ENCODE peak calls at places on chromosome 6, in six cellular contexts. G is kidney, L is mucosa of descending colon, O is GM20000, K is BJ, A is mesothelial cell of epicardium. D is an unnamed sample.

GRCh38 chr6:74557236-74557635 is 648.6 kb downstream of the COL12A1 start:
- DNase-seq in K (no peak), G (no peak), A (no peak), O (no peak), L (no peak), D (no peak)

GRCh38 chr6:47532981-47533585 is 55.5 kb downstream of the CD2AP start:
- DNase-seq in K (no peak), G (no peak), A (no peak), L (no peak), O (no peak), D (no peak)

GRCh38 chr6:2643935-2644539 is 106.7 kb downstream of the MYLK4 start:
- DNase-seq in O (no peak), G (no peak), A (no peak), L (no peak), K (no peak), D (no peak)

GRCh38 chr6:13242178-13242577 is 86.2 kb downstream of the TBC1D7 start:
- DNase-seq in O (no peak), K (no peak), L (no peak), A (no peak), G (no peak), D (no peak)

GRCh38 chr6:148258868-148259267 is 83.8 kb upstream of the SASH1 start:
- DNase-seq in K (no peak), O (no peak), L (no peak), A (no peak), G (no peak), D (no peak)

GRCh38 chr6:12977206-12977605 is 260.6 kb downstream of the PHACTR1 start:
- DNase-seq in A (no peak), O (no peak), L (no peak), G (no peak), K (no peak), D (no peak)

GRCh38 chr6:56802570-56802969 is 152.3 kb upstream of the BEND6 start:
- DNase-seq in A (no peak), O (no peak), G (no peak), K (no peak), L (no peak), D (no peak)

GRCh38 chr6:6927437-6928361 is 180.1 kb upstream of the RREB1 start:
- DNase-seq in K (no peak), A (no peak), L (no peak), G (no peak), O (no peak), D (no peak)

GRCh38 chr6:90350689-90351554 is 54.3 kb upstream of the BACH2 start:
- DNase-seq in G (no peak), L (no peak), O (no peak), A (no peak), K (no peak), D (no peak)

GRCh38 chr6:34027445-34027936 is 118.4 kb downstream of the GRM4 start:
- DNase-seq in A (peak), O (peak), L (peak), K (no peak), G (peak), D (no peak)

GRCh38 chr6:28866342-28867077 is 57.3 kb downstream of the TRIM27 start:
- DNase-seq in G (peak), K (no peak), L (peak), O (peak), A (peak), D (no peak)

GRCh38 chr6:137904822-137905617 is 38.0 kb downstream of the TNFAIP3 start:
- DNase-seq in G (peak), O (no peak), A (no peak), K (no peak), L (no peak), D (no peak)

GRCh38 chr6:122012576-122012975 is 386.9 kb upstream of the HSF2 start:
- DNase-seq in K (peak), O (no peak), L (no peak), A (no peak), G (no peak), D (no peak)

GRCh38 chr6:168219167-168219566 is 100.4 kb downstream of the DACT2 start:
- DNase-seq in L (no peak), A (no peak), O (no peak), G (peak), K (no peak), D (no peak)

GRCh38 chr6:108348655-108349349 is 53.9 kb downstream of the AFG1L start:
- DNase-seq in G (no peak), A (no peak), L (no peak), K (no peak), O (peak), D (no peak)

GRCh38 chr6:44086931-44087574 is 40.2 kb downstream of the MRPL14 start:
- DNase-seq in O (no peak), L (no peak), A (no peak), G (peak), K (no peak), D (no peak)

GRCh38 chr6:52389626-52390360 is 27.8 kb downstream of the PAQR8 start:
- DNase-seq in L (peak), O (peak), G (peak), K (no peak), A (no peak), D (no peak)

GRCh38 chr6:8066108-8066507 is 1.9 kb upstream of the BLOC1S5 start:
- DNase-seq in A (no peak), K (no peak), O (no peak), G (no peak), L (no peak), D (no peak)
- TF ChIP-seq CTCF in A (no peak), K (no peak), O (no peak), G (no peak), L (no peak), D (no peak)

DNA sequence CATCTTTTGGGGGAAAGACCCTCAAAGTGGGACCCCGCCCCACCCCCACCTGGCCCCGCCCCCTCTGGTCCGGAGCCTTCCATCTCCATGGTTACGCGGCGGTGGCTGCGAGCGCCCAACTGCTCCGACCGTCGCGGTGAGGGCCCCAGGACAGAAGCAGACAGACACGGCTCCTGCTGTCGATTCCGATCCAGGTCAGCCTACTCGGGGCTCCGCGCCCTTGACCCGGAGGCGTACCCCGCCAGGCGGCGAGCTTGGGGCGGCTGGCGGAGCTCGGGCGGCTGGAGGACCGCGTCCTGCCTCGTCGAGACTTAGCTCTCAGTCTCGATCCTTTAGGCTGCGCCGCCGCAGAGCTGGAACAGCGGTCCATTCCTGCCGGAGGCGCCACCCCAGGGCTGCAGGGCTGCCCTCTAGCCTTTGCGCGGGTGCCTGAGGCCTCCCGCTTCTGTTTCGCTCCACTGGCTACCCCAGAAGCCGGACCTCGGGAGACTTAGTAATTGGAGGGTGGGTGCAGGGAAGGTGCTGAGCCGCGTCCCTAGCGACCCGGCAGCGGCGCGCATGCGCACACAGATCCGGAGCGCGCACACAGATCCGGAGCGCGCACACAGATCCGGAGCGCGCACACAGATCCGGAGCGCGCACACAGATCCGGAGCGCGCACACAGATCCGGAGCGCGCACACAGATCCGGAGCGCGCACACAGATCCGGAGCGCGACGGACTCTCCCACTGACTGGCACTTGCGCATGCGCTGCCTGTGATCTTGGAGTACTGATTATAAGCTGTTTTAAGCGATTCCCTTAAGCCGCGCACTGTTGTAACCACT is at the start of gene CFAP206:
- DNase-seq in G (peak), A (peak), L (peak), O (peak), K (peak), D (peak)
- TF ChIP-seq CTCF in G (no peak), A (no peak), L (no peak), O (no peak), K (peak), D (peak)

DNA sequence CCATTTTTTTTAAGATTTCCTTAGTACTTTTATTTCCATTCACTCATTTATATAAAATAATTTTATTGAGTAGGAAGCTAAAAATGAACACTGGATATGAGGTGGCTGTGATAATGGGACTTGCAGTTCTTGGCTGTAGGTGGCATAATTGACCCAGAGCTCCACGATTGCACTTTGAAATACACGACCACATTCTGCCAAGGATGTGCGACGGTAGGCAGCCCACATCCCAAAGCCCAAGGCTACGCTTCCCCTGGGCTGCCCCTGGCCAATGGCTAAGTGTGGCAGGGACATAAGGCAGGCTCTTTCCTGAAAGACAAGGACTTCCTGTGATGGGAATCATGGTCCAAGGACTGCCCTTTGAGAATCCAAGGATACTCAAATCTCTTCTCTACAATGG is 43.7 kb upstream of the ADTRP start:
- DNase-seq in G (no peak), A (no peak), K (no peak), O (no peak), L (no peak), D (no peak)
- TF ChIP-seq CTCF in G (no peak), A (no peak), K (no peak), O (no peak), L (no peak), D (no peak)

DNA sequence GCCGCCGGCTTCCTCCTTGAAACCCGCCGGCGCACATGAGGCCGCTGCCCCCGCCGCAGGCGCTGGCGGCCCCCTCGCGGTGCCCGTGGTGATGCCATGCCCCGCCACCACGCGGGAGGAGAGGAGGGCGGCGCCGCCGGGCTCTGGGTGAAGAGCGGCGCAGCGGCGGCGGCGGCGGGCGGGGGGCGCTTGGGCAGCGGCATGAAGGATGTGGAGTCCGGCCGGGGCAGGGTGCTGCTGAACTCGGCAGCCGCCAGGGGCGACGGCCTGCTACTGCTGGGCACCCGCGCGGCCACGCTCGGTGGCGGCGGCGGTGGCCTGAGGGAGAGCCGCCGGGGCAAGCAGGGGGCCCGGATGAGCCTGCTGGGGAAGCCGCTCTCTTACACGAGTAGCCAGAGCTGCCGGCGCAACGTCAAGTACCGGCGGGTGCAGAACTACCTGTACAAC is 253 bp downstream of the KCNQ5 start:
- DNase-seq in O (peak), L (peak), K (no peak), A (peak), G (peak), D (peak)
- TF ChIP-seq CTCF in O (no peak), L (no peak), K (peak), A (no peak), G (peak), D (peak)

DNA sequence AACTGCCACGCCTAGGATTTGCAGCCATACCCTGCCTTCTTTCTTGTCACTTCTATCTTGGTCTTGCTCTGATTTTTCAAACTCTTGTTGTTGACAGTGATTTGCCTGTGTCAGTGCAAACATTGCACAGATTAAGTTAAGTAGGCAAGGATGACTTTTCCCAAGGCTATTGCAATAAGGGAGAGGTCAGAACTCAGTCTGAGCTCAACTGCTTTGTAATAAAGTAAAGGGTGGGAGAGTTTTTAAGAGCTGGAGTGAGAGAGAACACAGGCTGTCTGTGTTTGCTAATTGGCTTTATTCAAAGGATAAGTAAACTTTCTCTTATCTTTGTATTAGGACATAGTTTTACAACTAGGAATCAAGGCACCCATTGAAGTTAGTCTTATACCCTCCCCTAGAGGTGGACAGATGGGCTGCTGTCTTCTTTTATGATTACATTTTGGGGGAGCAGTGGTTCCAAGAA is 448.6 kb downstream of the PHF3 start:
- DNase-seq in L (no peak), A (no peak), O (no peak), G (no peak), K (no peak), D (no peak)
- TF ChIP-seq CTCF in L (no peak), A (no peak), O (no peak), G (no peak), K (no peak), D (no peak)